ENCODE peak calls at places on chromosomes 12 and 14, in seven cellular contexts. One of them, this sample, is unnamed.

GRCh38 chr14:24890716-24891115 is 159.2 kb downstream of the STXBP6 start:
- DNase-seq in glutamatergic neuron: no peak
- DNase-seq in HFFc6: no peak
- DNase-seq in thoracic aorta: no peak
- DNase-seq in PC-3: no peak
- DNase-seq in cardiac muscle cell: no peak
- DNase-seq in upper lobe of right lung: no peak
- DNase-seq in this sample: no peak

GRCh38 chr12:120767071-120768024 is 41.7 kb downstream of the ACADS start:
- DNase-seq in glutamatergic neuron: no peak
- DNase-seq in HFFc6: no peak
- DNase-seq in thoracic aorta: no peak
- DNase-seq in PC-3: no peak
- DNase-seq in cardiac muscle cell: no peak
- DNase-seq in upper lobe of right lung: no peak
- DNase-seq in this sample: no peak

GRCh38 chr12:113862570-113863454 is 103.3 kb downstream of the RBM19 start:
- DNase-seq in glutamatergic neuron: no peak
- DNase-seq in HFFc6: peak; percentile 72
- DNase-seq in thoracic aorta: no peak
- DNase-seq in PC-3: no peak
- DNase-seq in cardiac muscle cell: peak; percentile 88
- DNase-seq in upper lobe of right lung: no peak
- DNase-seq in this sample: peak; percentile 41

GRCh38 chr14:36553650-36554260 is 28.7 kb downstream of the NKX2-8 start:
- DNase-seq in glutamatergic neuron: no peak
- DNase-seq in HFFc6: peak; percentile 54
- DNase-seq in thoracic aorta: no peak
- DNase-seq in PC-3: peak; percentile 72
- DNase-seq in cardiac muscle cell: peak; percentile 56
- DNase-seq in upper lobe of right lung: no peak
- DNase-seq in this sample: peak; percentile 43

GRCh38 chr12:119645535-119646059 is 22.3 kb upstream of the PRKAB1 start:
- DNase-seq in glutamatergic neuron: no peak
- DNase-seq in HFFc6: no peak
- DNase-seq in thoracic aorta: no peak
- DNase-seq in PC-3: no peak
- DNase-seq in cardiac muscle cell: no peak
- DNase-seq in upper lobe of right lung: no peak
- DNase-seq in this sample: no peak

GRCh38 chr14:99522457-99522891 is 41.3 kb downstream of the CCNK start:
- DNase-seq in glutamatergic neuron: peak; percentile 38
- DNase-seq in HFFc6: peak; percentile 56
- DNase-seq in thoracic aorta: no peak
- DNase-seq in PC-3: peak; percentile 60
- DNase-seq in cardiac muscle cell: peak; percentile 56
- DNase-seq in upper lobe of right lung: no peak
- DNase-seq in this sample: no peak

GRCh38 chr12:85448548-85449139 is 168.6 kb downstream of the ALX1 start:
- DNase-seq in glutamatergic neuron: no peak
- DNase-seq in HFFc6: no peak
- DNase-seq in thoracic aorta: no peak
- DNase-seq in PC-3: peak; percentile 56
- DNase-seq in cardiac muscle cell: peak; percentile 31
- DNase-seq in upper lobe of right lung: no peak
- DNase-seq in this sample: no peak

GRCh38 chr12:94690199-94690695 is 39.9 kb upstream of the TMCC3 start:
- DNase-seq in glutamatergic neuron: no peak
- DNase-seq in HFFc6: no peak
- DNase-seq in thoracic aorta: no peak
- DNase-seq in PC-3: no peak
- DNase-seq in cardiac muscle cell: peak; percentile 77
- DNase-seq in upper lobe of right lung: no peak
- DNase-seq in this sample: no peak

GRCh38 chr14:22283000-22283399 is 306.0 kb downstream of the DAD1 start:
- DNase-seq in glutamatergic neuron: no peak
- DNase-seq in HFFc6: no peak
- DNase-seq in thoracic aorta: no peak
- DNase-seq in PC-3: peak; percentile 50
- DNase-seq in cardiac muscle cell: no peak
- DNase-seq in upper lobe of right lung: no peak
- DNase-seq in this sample: no peak

GRCh38 chr14:88198441-88198840 is 124.6 kb downstream of the KCNK10 start:
- DNase-seq in glutamatergic neuron: no peak
- DNase-seq in HFFc6: no peak
- DNase-seq in thoracic aorta: no peak
- DNase-seq in PC-3: no peak
- DNase-seq in cardiac muscle cell: no peak
- DNase-seq in upper lobe of right lung: no peak
- DNase-seq in this sample: no peak

GRCh38 chr12:116172224-116172849 is 105.2 kb downstream of the MED13L start:
- DNase-seq in glutamatergic neuron: no peak
- DNase-seq in HFFc6: no peak
- DNase-seq in thoracic aorta: no peak
- DNase-seq in PC-3: no peak
- DNase-seq in cardiac muscle cell: no peak
- DNase-seq in upper lobe of right lung: no peak
- DNase-seq in this sample: no peak

GRCh38 chr12:2691001-2691339 is 103.8 kb upstream of the FKBP4 start:
- DNase-seq in glutamatergic neuron: peak; percentile 73
- DNase-seq in HFFc6: no peak
- DNase-seq in thoracic aorta: no peak
- DNase-seq in PC-3: no peak
- DNase-seq in cardiac muscle cell: peak; percentile 51
- DNase-seq in upper lobe of right lung: no peak
- DNase-seq in this sample: no peak
- TF ChIP-seq CTCF in glutamatergic neuron: peak; percentile 48
- TF ChIP-seq CTCF in HFFc6: peak; percentile 34
- TF ChIP-seq CTCF in thoracic aorta: no peak
- TF ChIP-seq CTCF in PC-3: no peak
- TF ChIP-seq CTCF in cardiac muscle cell: peak; percentile 32
- TF ChIP-seq CTCF in upper lobe of right lung: peak; percentile 7
- TF ChIP-seq CTCF in this sample: no peak

DNA sequence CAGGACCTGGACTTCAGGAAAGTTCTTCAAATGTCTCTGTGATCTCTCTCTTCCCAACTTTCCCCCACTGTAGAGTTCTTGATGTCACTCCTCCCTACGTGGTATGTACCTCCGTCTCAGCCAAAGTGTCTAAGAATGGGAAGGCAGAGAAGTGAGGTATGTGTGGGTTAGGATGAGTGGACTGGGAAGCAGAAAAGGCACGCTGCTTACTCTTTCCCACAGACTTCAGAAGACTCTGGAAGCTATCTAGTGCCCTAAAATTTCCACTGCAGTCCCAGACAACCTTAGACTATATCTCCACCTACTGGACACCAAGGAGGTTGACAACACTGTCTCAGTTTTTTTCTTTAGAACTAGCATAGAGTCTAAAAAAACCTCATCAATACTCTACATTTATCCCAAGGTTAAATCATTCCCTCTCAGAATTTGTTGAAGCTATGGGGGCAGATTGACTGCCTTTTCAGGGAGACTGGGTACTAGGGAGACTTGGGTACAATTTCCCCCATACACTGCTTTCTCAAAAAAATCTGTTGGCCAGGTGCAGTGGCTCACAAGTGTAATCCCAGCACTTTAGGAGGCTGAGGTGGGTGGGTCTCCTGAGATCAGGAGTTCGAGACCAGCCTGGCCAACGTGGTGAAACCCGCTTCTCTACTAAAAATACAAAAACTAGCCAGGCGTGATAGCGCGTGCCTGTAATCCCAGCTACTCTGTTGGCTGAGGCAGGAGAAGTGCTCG is 20.6 kb upstream of the ITGA5 start:
- DNase-seq in glutamatergic neuron: no peak
- DNase-seq in HFFc6: peak; percentile 76
- DNase-seq in thoracic aorta: no peak
- DNase-seq in PC-3: peak; percentile 72
- DNase-seq in cardiac muscle cell: peak; percentile 82
- DNase-seq in upper lobe of right lung: no peak
- DNase-seq in this sample: no peak
- TF ChIP-seq CTCF in glutamatergic neuron: peak; percentile 70
- TF ChIP-seq CTCF in HFFc6: peak; percentile 94
- TF ChIP-seq CTCF in thoracic aorta: peak; percentile 84
- TF ChIP-seq CTCF in PC-3: peak; percentile 90
- TF ChIP-seq CTCF in cardiac muscle cell: peak; percentile 79
- TF ChIP-seq CTCF in upper lobe of right lung: peak; percentile 81
- TF ChIP-seq CTCF in this sample: peak; percentile 75

GRCh38 chr14:97177635-97178034 is 380.5 kb downstream of the VRK1 start:
- DNase-seq in glutamatergic neuron: no peak
- DNase-seq in HFFc6: no peak
- DNase-seq in thoracic aorta: no peak
- DNase-seq in PC-3: no peak
- DNase-seq in cardiac muscle cell: no peak
- DNase-seq in upper lobe of right lung: no peak
- DNase-seq in this sample: no peak

GRCh38 chr14:97178781-97179180 is 381.6 kb downstream of the VRK1 start:
- DNase-seq in glutamatergic neuron: no peak
- DNase-seq in HFFc6: no peak
- DNase-seq in thoracic aorta: no peak
- DNase-seq in PC-3: peak; percentile 76
- DNase-seq in cardiac muscle cell: peak; percentile 2
- DNase-seq in upper lobe of right lung: no peak
- DNase-seq in this sample: no peak

GRCh38 chr14:97180304-97181200 is 383.4 kb downstream of the VRK1 start:
- DNase-seq in glutamatergic neuron: no peak
- DNase-seq in HFFc6: peak; percentile 65
- DNase-seq in thoracic aorta: no peak
- DNase-seq in PC-3: peak; percentile 92
- DNase-seq in cardiac muscle cell: peak; percentile 1
- DNase-seq in upper lobe of right lung: no peak
- DNase-seq in this sample: no peak

GRCh38 chr14:97179573-97179972 is 382.4 kb downstream of the VRK1 start:
- DNase-seq in glutamatergic neuron: no peak
- DNase-seq in HFFc6: no peak
- DNase-seq in thoracic aorta: no peak
- DNase-seq in PC-3: peak; percentile 23
- DNase-seq in cardiac muscle cell: no peak
- DNase-seq in upper lobe of right lung: no peak
- DNase-seq in this sample: no peak

GRCh38 chr14:97177016-97177415 is 379.8 kb downstream of the VRK1 start:
- DNase-seq in glutamatergic neuron: no peak
- DNase-seq in HFFc6: no peak
- DNase-seq in thoracic aorta: no peak
- DNase-seq in PC-3: peak; percentile 81
- DNase-seq in cardiac muscle cell: no peak
- DNase-seq in upper lobe of right lung: no peak
- DNase-seq in this sample: no peak
- TF ChIP-seq CTCF in glutamatergic neuron: no peak
- TF ChIP-seq CTCF in HFFc6: peak; percentile 55
- TF ChIP-seq CTCF in thoracic aorta: no peak
- TF ChIP-seq CTCF in PC-3: peak; percentile 68
- TF ChIP-seq CTCF in cardiac muscle cell: no peak
- TF ChIP-seq CTCF in upper lobe of right lung: peak; percentile 11
- TF ChIP-seq CTCF in this sample: no peak

DNA sequence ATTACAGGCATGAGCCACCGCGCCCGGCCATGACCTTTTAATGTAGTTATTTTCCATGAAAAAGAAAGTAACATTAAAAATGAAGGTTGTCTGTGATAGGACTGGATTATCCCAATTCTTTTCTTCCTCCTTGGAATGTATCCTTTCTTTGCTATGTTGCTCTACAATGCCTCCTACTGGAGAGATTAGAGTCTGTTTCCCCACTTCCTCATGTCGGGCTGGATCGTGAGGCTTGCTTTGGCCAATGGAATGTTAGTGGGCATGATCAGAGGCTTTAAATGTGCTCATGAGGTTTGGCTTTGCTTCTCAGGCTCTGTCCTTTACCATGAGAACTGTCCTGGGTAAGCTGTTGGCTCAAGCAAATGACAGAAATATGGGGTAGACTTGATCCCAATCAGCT is 34.7 kb upstream of the SOCS2 start:
- DNase-seq in glutamatergic neuron: no peak
- DNase-seq in HFFc6: no peak
- DNase-seq in thoracic aorta: no peak
- DNase-seq in PC-3: no peak
- DNase-seq in cardiac muscle cell: no peak
- DNase-seq in upper lobe of right lung: no peak
- DNase-seq in this sample: no peak
- TF ChIP-seq CTCF in glutamatergic neuron: peak; percentile 11
- TF ChIP-seq CTCF in HFFc6: peak; percentile 52
- TF ChIP-seq CTCF in thoracic aorta: no peak
- TF ChIP-seq CTCF in PC-3: peak; percentile 36
- TF ChIP-seq CTCF in cardiac muscle cell: peak; percentile 5
- TF ChIP-seq CTCF in upper lobe of right lung: no peak
- TF ChIP-seq CTCF in this sample: no peak

GRCh38 chr12:19757317-19757877 is 318.1 kb downstream of the AEBP2 start:
- DNase-seq in glutamatergic neuron: no peak
- DNase-seq in HFFc6: peak; percentile 31
- DNase-seq in thoracic aorta: no peak
- DNase-seq in PC-3: peak; percentile 49
- DNase-seq in cardiac muscle cell: peak; percentile 73
- DNase-seq in upper lobe of right lung: no peak
- DNase-seq in this sample: no peak
- TF ChIP-seq CTCF in glutamatergic neuron: peak; percentile 57
- TF ChIP-seq CTCF in HFFc6: peak; percentile 84
- TF ChIP-seq CTCF in thoracic aorta: peak; percentile 35
- TF ChIP-seq CTCF in PC-3: peak; percentile 71
- TF ChIP-seq CTCF in cardiac muscle cell: peak; percentile 68
- TF ChIP-seq CTCF in upper lobe of right lung: peak; percentile 61
- TF ChIP-seq CTCF in this sample: peak; percentile 71

This sample was measured in AG09319.